ENCODE peak calls at places on chromosomes 7 and 10, in ten cellular contexts. Z is fibroblast of pulmonary artery, R is IMR-90, Q is AG04449, V is colonic mucosa, H is adrenal gland, F is astrocyte, Y is pancreas, W is PC-9, J is endothelial cell of umbilical vein. X is an unnamed sample.

GRCh38 chr10:121579656-121580055 is 18.6 kb downstream of the FGFR2 start:
- DNase-seq in H (no peak), R (no peak), V (no peak), J (no peak), Y (no peak), Z (no peak), W (peak), Q (no peak), F (no peak), X (no peak)

GRCh38 chr7:83270407-83270806 is 107.7 kb upstream of the PCLO start:
- DNase-seq in H (no peak), R (no peak), Y (no peak), V (no peak), Z (no peak), Q (no peak), F (no peak), J (no peak), W (no peak), X (no peak)

GRCh38 chr10:133441780-133442179 is 12.0 kb upstream of the SCART1 start:
- DNase-seq in J (no peak), R (no peak), V (peak), Q (no peak), F (no peak), Y (no peak), Z (no peak), W (no peak), H (peak), X (no peak)

GRCh38 chr10:132397671-132398565 is 918 bp downstream of the PWWP2B start:
- DNase-seq in Z (peak), F (peak), R (peak), Y (peak), H (peak), Q (no peak), W (peak), J (peak), V (peak), X (peak)

GRCh38 chr10:128641998-128642397 is 515.8 kb upstream of the MKI67 start:
- DNase-seq in H (no peak), Q (no peak), J (no peak), R (no peak), Z (no peak), W (no peak), V (no peak), Y (no peak), F (no peak), X (no peak)

GRCh38 chr10:19111501-19112267 is 63.1 kb downstream of the MALRD1 start:
- DNase-seq in V (no peak), Y (no peak), R (peak), F (peak), W (no peak), H (no peak), Q (no peak), J (no peak), Z (peak), X (peak)

GRCh38 chr10:101631821-101632475 is 43.8 kb downstream of the DPCD start:
- DNase-seq in Z (peak), J (no peak), Q (no peak), W (no peak), V (no peak), H (no peak), R (no peak), Y (no peak), F (no peak), X (peak)

GRCh38 chr7:135758531-135758932 is 9.9 kb upstream of the FAM180A start:
- DNase-seq in J (peak), H (no peak), W (no peak), R (peak), V (no peak), F (peak), Q (no peak), Y (no peak), Z (peak), X (peak)

GRCh38 chr7:122790132-122790531 is 87.4 kb upstream of the RNF148 start:
- DNase-seq in Z (peak), Y (no peak), R (no peak), H (no peak), W (no peak), Q (no peak), V (no peak), J (no peak), F (no peak), X (peak)

GRCh38 chr7:47757946-47758371 is 176.0 kb upstream of the TNS3 start:
- DNase-seq in R (peak), F (peak), Y (no peak), H (peak), Z (peak), J (no peak), Q (peak), W (no peak), V (no peak), X (peak)

GRCh38 chr10:44261296-44261695 is 123.6 kb downstream of the CXCL12 start:
- DNase-seq in H (no peak), R (no peak), Q (no peak), V (no peak), F (no peak), Z (no peak), J (no peak), Y (no peak), W (no peak), X (no peak)
- H3K4me3 ChIP-seq in H (no peak), R (no peak), Q (no peak), V (no peak), F (no peak), Z (no peak), J (no peak), Y (no peak), W (no peak), X (no peak)

GRCh38 chr7:19587291-19587690 is 121.5 kb downstream of the POLR1F start:
- DNase-seq in Q (no peak), R (no peak), J (no peak), Y (no peak), Z (no peak), F (no peak), W (no peak), H (no peak), V (no peak), X (no peak)
- TF ChIP-seq CTCF in Q (no peak), R (no peak), J (no peak), Y (no peak), Z (no peak), F (no peak), W (no peak), H (no peak), V (no peak), X (no peak)

GRCh38 chr7:64938540-64938939 is 35.5 kb downstream of the ZNF273 start:
- DNase-seq in V (no peak), F (no peak), R (no peak), Q (no peak), H (no peak), Y (no peak), Z (no peak), J (no peak), W (no peak), X (no peak)

GRCh38 chr7:64934478-64934877 is 31.4 kb downstream of the ZNF273 start:
- DNase-seq in Q (no peak), W (no peak), V (no peak), Z (no peak), J (no peak), F (no peak), Y (no peak), H (no peak), R (no peak), X (no peak)
- H3K4me3 ChIP-seq in Q (no peak), W (no peak), V (no peak), Z (no peak), J (no peak), F (no peak), Y (no peak), H (no peak), R (no peak), X (no peak)

DNA sequence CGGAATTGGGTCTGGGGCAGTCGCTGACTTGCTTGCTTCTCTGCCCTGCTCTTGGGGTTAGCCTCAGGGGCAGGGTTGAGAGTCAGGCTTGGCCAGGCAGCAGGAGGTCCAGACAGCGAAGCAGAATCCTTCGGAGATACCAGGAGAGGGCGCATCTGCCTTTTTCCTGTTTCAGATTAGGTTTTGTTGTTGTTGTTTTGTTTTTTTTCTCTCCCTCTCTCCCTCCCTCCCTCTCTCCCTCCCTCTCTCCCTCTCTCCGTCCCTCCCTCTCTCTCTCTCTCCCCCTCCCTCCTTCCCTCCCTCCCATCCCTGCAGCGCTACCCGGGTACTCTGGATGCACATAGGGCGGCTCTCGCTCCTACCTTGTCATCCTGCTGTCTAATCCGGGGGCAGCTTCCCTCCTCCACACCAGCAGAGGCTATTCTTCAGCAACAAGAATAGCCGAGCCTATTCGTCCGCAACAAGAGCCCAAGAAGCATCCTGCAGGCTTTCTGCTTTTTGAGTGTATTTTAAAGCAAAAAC is 758 bp upstream of the OPTN start:
- DNase-seq in Z (peak), J (no peak), Y (no peak), W (peak), Q (no peak), R (peak), F (no peak), H (peak), V (peak), X (peak)
- TF ChIP-seq CTCF in Z (peak), J (peak), Y (no peak), W (no peak), Q (peak), R (peak), F (peak), H (peak), V (no peak), X (peak)

DNA sequence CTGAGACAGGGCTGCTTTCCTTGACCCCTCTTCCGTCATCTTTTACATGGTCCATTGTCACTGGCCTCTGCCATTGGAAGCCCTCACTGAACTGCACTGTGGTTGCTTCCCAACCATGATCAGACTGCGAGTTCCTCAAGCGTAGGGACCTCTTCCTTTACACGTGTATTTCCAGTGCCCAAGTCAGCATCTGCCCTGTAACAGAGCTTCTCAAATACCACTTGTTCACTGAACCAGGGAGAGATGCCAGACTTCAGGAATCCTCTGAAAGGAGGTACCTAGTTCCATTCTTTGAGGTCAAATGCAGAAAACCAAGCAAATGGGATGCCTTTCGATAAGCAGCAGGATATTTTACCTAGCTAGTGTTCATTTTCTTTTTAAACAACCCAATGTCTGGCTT is 145.1 kb downstream of the NRP1 start:
- DNase-seq in W (no peak), Z (no peak), R (no peak), Y (no peak), J (no peak), F (no peak), V (no peak), H (no peak), Q (no peak), X (no peak)
- H3K4me3 ChIP-seq in W (no peak), Z (no peak), R (no peak), Y (no peak), J (no peak), F (no peak), V (no peak), H (no peak), Q (no peak), X (no peak)

GRCh38 chr10:22999942-23000341 is 72.1 kb downstream of the ARMC3 start:
- DNase-seq in F (no peak), R (no peak), V (no peak), H (no peak), Y (no peak), W (no peak), Z (no peak), Q (no peak), J (no peak), X (no peak)
- TF ChIP-seq CTCF in F (no peak), R (no peak), V (no peak), H (no peak), Y (no peak), W (no peak), Z (no peak), Q (no peak), J (no peak), X (no peak)

GRCh38 chr10:15168781-15169554 is 475 bp upstream of the NMT2 start:
- DNase-seq in W (peak), R (peak), Z (peak), F (peak), J (peak), H (peak), Y (peak), Q (peak), V (peak), X (peak)
- H3K4me3 ChIP-seq in W (peak), R (no peak), Z (no peak), F (no peak), J (no peak), H (no peak), Y (no peak), Q (no peak), V (no peak), X (no peak)

GRCh38 chr7:18295781-18296417 is 199.7 kb upstream of the HDAC9 start:
- DNase-seq in Q (no peak), W (no peak), V (no peak), F (no peak), Z (no peak), J (no peak), H (no peak), Y (no peak), R (no peak), X (no peak)
- TF ChIP-seq CTCF in Q (no peak), W (no peak), V (no peak), F (no peak), Z (no peak), J (no peak), H (no peak), Y (no peak), R (no peak), X (no peak)